ENCODE peak calls at places on chromosomes 16 and 17, in four cellular contexts. One of them, this sample, is unnamed.

GRCh38 chr17:8126306-8127066 is 2.6 kb upstream of the HES7 start:
- DNase-seq in WTC11: peak; percentile 60
- DNase-seq in HepG2: no peak
- DNase-seq in K562: peak; percentile 66
- DNase-seq in this sample: no peak

GRCh38 chr16:75029854-75030253 is 31.0 kb downstream of the ZNRF1 start:
- DNase-seq in WTC11: no peak
- DNase-seq in K562: no peak
- DNase-seq in HepG2: peak; percentile 13
- DNase-seq in this sample: no peak

GRCh38 chr16:15046692-15047376 is 9.0 kb downstream of the NTAN1 start:
- DNase-seq in WTC11: no peak
- DNase-seq in K562: peak; percentile 31
- DNase-seq in HepG2: no peak
- DNase-seq in this sample: peak; percentile 17

GRCh38 chr16:10871157-10871991 is 5.6 kb upstream of the CIITA start:
- DNase-seq in WTC11: no peak
- DNase-seq in K562: no peak
- DNase-seq in HepG2: peak; percentile 28
- DNase-seq in this sample: no peak

GRCh38 chr17:65850486-65850885 is 289.0 kb upstream of the AXIN2 start:
- DNase-seq in HepG2: no peak
- DNase-seq in K562: no peak
- DNase-seq in WTC11: no peak
- DNase-seq in this sample: no peak

GRCh38 chr17:65487161-65487560 is 74.3 kb downstream of the AXIN2 start:
- DNase-seq in K562: no peak
- DNase-seq in WTC11: no peak
- DNase-seq in HepG2: no peak
- DNase-seq in this sample: no peak

GRCh38 chr17:32673964-32674363 is 187.2 kb downstream of the CDK5R1 start:
- DNase-seq in K562: no peak
- DNase-seq in WTC11: no peak
- DNase-seq in HepG2: no peak
- DNase-seq in this sample: no peak

GRCh38 chr16:25106567-25107465 is 4.7 kb upstream of the LCMT1 start:
- DNase-seq in HepG2: peak; percentile 90
- DNase-seq in K562: peak; percentile 94
- DNase-seq in WTC11: peak; percentile 96
- DNase-seq in this sample: peak; percentile 89

GRCh38 chr16:15757630-15758251 is 99.1 kb downstream of the MYH11 start:
- DNase-seq in WTC11: peak; percentile 24
- DNase-seq in HepG2: no peak
- DNase-seq in K562: peak; percentile 20
- DNase-seq in this sample: no peak

GRCh38 chr17:60087882-60088669 is 9.4 kb upstream of the HEATR6 start:
- DNase-seq in WTC11: no peak
- DNase-seq in K562: peak; percentile 41
- DNase-seq in HepG2: peak; percentile 41
- DNase-seq in this sample: peak; percentile 72

GRCh38 chr16:79008036-79008868 is 592.3 kb downstream of the MAF start:
- DNase-seq in HepG2: no peak
- DNase-seq in WTC11: no peak
- DNase-seq in K562: peak; percentile 28
- DNase-seq in this sample: no peak

GRCh38 chr17:7043544-7044268 is at the start of gene SLC16A11:
- DNase-seq in K562: no peak
- DNase-seq in WTC11: peak; percentile 41
- DNase-seq in HepG2: no peak
- DNase-seq in this sample: no peak

GRCh38 chr16:10658943-10659342 is 35.8 kb downstream of the TEKT5 start:
- DNase-seq in K562: no peak
- DNase-seq in WTC11: no peak
- DNase-seq in HepG2: no peak
- DNase-seq in this sample: no peak

GRCh38 chr17:62995377-62995885 is 29.4 kb downstream of the TANC2 start:
- DNase-seq in K562: peak; percentile 64
- DNase-seq in WTC11: peak; percentile 38
- DNase-seq in HepG2: peak; percentile 20
- DNase-seq in this sample: peak; percentile 45

GRCh38 chr16:29748077-29748759 is 2.4 kb upstream of the C16orf54 start:
- DNase-seq in WTC11: no peak
- DNase-seq in HepG2: no peak
- DNase-seq in K562: no peak
- DNase-seq in this sample: no peak

GRCh38 chr17:48915459-48916282 is 7.5 kb downstream of the UBE2Z start:
- DNase-seq in K562: no peak
- DNase-seq in HepG2: no peak
- DNase-seq in WTC11: no peak
- DNase-seq in this sample: no peak

GRCh38 chr17:61508912-61509311 is 56.7 kb downstream of the TBX4 start:
- DNase-seq in K562: no peak
- DNase-seq in HepG2: no peak
- DNase-seq in WTC11: no peak
- DNase-seq in this sample: no peak

GRCh38 chr17:81558941-81559806 is 7.0 kb upstream of the FAAP100 start:
- DNase-seq in WTC11: peak; percentile 63
- DNase-seq in HepG2: no peak
- DNase-seq in K562: no peak
- DNase-seq in this sample: no peak

GRCh38 chr16:47371615-47372014 is 89.2 kb downstream of the ITFG1 start:
- DNase-seq in K562: no peak
- DNase-seq in HepG2: no peak
- DNase-seq in WTC11: no peak
- DNase-seq in this sample: no peak

GRCh38 chr16:87626905-87627304 is 24.6 kb downstream of the JPH3 start:
- DNase-seq in HepG2: no peak
- DNase-seq in K562: no peak
- DNase-seq in WTC11: no peak
- DNase-seq in this sample: no peak

GRCh38 chr17:76938009-76938408 is 69.8 kb downstream of the MGAT5B start:
- DNase-seq in WTC11: no peak
- DNase-seq in K562: no peak
- DNase-seq in HepG2: no peak
- DNase-seq in this sample: no peak

GRCh38 chr17:76934561-76935320 is 66.5 kb downstream of the MGAT5B start:
- DNase-seq in HepG2: no peak
- DNase-seq in K562: no peak
- DNase-seq in WTC11: no peak
- DNase-seq in this sample: no peak

GRCh38 chr17:76937238-76937637 is 69.0 kb downstream of the MGAT5B start:
- DNase-seq in K562: no peak
- DNase-seq in WTC11: no peak
- DNase-seq in HepG2: no peak
- DNase-seq in this sample: no peak

GRCh38 chr17:76932402-76933333 is 64.5 kb downstream of the MGAT5B start:
- DNase-seq in WTC11: no peak
- DNase-seq in HepG2: no peak
- DNase-seq in K562: no peak
- DNase-seq in this sample: no peak

GRCh38 chr17:76935331-76935730 is 67.1 kb downstream of the MGAT5B start:
- DNase-seq in WTC11: no peak
- DNase-seq in K562: no peak
- DNase-seq in HepG2: no peak
- DNase-seq in this sample: no peak
- TF ChIP-seq ELF4 in WTC11: no peak
- TF ChIP-seq ELF4 in K562: no peak
- TF ChIP-seq ELF4 in HepG2: no peak
- TF ChIP-seq ELF4 in this sample: no peak

DNA sequence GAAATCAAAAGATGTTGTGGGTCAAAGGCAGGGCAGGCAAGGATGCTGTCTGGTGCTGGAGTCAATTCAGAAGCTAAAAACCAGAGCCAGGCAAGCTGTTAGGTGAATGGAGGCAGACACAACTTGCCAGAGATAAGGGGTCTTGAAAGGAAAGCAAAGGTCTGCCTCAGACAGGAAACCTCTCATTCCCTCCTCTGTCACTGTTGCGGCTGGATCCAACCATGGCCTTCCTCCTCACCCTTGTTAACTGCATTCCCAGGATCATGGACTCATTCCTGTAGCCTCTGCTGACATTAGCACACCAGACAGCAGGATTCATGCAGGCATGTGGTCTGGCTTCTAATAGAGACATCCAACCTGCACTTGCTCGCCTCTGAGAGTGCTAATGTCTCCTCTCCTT is 186.7 kb upstream of the HS3ST3A1 start:
- DNase-seq in HepG2: no peak
- DNase-seq in WTC11: no peak
- DNase-seq in K562: no peak
- DNase-seq in this sample: no peak
- TF ChIP-seq ELF4 in HepG2: no peak
- TF ChIP-seq ELF4 in WTC11: no peak
- TF ChIP-seq ELF4 in K562: no peak
- TF ChIP-seq ELF4 in this sample: no peak

DNA sequence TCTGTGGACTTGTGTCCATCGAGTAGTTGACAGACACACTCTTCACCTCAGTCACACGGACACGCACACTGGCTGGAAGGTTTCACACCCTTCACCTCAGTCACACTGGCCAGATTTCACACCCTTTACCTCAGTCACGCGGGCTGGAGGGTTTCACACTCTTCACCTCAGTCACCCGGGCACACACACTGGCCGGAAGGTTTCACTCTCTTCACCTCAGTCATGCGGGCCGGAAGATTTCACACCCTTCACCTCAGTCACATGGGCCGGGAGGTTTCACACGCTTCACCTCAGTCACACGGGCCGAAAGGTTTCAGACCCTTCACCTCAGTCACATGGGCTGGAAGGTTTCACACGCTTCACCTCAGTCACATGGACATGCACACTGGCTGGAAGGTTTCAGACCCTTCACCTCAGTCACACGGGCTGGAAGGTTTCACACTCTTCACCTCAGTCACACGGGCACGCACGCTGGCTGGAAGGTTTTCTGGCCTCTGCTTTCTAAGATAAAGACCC is 96.2 kb downstream of the PGS1 start:
- DNase-seq in HepG2: no peak
- DNase-seq in WTC11: no peak
- DNase-seq in K562: no peak
- DNase-seq in this sample: no peak
- TF ChIP-seq ELF4 in HepG2: no peak
- TF ChIP-seq ELF4 in WTC11: no peak
- TF ChIP-seq ELF4 in K562: no peak
- TF ChIP-seq ELF4 in this sample: no peak

GRCh38 chr16:81786321-81786720 is 7.2 kb downstream of the PLCG2 start:
- DNase-seq in WTC11: no peak
- DNase-seq in K562: no peak
- DNase-seq in HepG2: no peak
- DNase-seq in this sample: no peak
- TF ChIP-seq ELF4 in WTC11: no peak
- TF ChIP-seq ELF4 in K562: no peak
- TF ChIP-seq ELF4 in HepG2: no peak
- TF ChIP-seq ELF4 in this sample: no peak